ENCODE peak calls at places on chromosomes 5 and 9, in four cellular contexts. I is psoas muscle; V is spleen; S is activated naive CD4-positive, alpha-beta T cell treated with anti-CD3 and anti-CD28 coated beads, Interleukin-2, amount 10 ng/mL, durations not matched to agents 7 days and 5 days. K is an unnamed sample.

GRCh38 chr9:116027096-116027495 is 126.5 kb upstream of the PAPPA start:
- DNase-seq in V (no peak), I (no peak), S (no peak), K (no peak)

GRCh38 chr5:127136908-127137307 is 63.6 kb upstream of the C5orf63 start:
- DNase-seq in I (no peak), S (no peak), V (no peak), K (no peak)

GRCh38 chr5:170491479-170491878 is 12.3 kb upstream of the KCNIP1 start:
- DNase-seq in I (no peak), S (no peak), V (no peak), K (no peak)

GRCh38 chr5:71932131-71932635 is 175.1 kb upstream of the MAP1B start:
- DNase-seq in V (no peak), S (no peak), I (no peak), K (no peak)

GRCh38 chr9:79581794-79582193 is 10.0 kb downstream of the TLE4 start:
- DNase-seq in V (no peak), I (no peak), S (peak), K (peak)

GRCh38 chr9:35035851-35036701 is 36.3 kb downstream of the VCP start:
- DNase-seq in S (peak), I (peak), V (peak), K (peak)

GRCh38 chr9:15157371-15157770 is 149.6 kb downstream of the TTC39B start:
- DNase-seq in I (no peak), V (no peak), S (no peak), K (no peak)

GRCh38 chr5:150778517-150779396 is at the start of gene SMIM3:
- DNase-seq in V (peak), S (peak), I (peak), K (peak)

GRCh38 chr9:134314039-134314949 is 12.0 kb upstream of the RXRA start:
- DNase-seq in V (peak), I (peak), S (no peak), K (no peak)

GRCh38 chr5:82111191-82111590 is 139.4 kb downstream of the ATG10 start:
- DNase-seq in S (no peak), V (no peak), I (no peak), K (no peak)

GRCh38 chr5:45288746-45289145 is 407.4 kb downstream of the HCN1 start:
- DNase-seq in S (no peak), V (no peak), I (no peak), K (no peak)

GRCh38 chr9:21519855-21520434 is 37.8 kb upstream of the IFNE start:
- DNase-seq in I (no peak), S (no peak), V (no peak), K (no peak)

GRCh38 chr9:89522261-89522978 is 24.5 kb upstream of the SEMA4D start:
- DNase-seq in I (no peak), S (peak), V (peak), K (peak)

GRCh38 chr5:83877911-83878706 is 157.5 kb upstream of the HAPLN1 start:
- DNase-seq in V (no peak), I (no peak), S (no peak), K (no peak)